ENCODE peak calls at places on chromosomes 11 and 22, in seven cellular contexts. N is effector memory CD8-positive, alpha-beta T cell; V is cardiac fibroblast; F is thoracic aorta; L is NCI-H1694 treated with DMSO at 0.1 percent for 48 hours; K is BJ; P is OCI-LY7. Z is an unnamed sample.

GRCh38 chr11:19962795-19963163 is 197.5 kb downstream of the DBX1 start:
- DNase-seq in P (no peak), V (peak; percentile 70), N (no peak), F (no peak), K (peak; percentile 60), L (no peak), Z (peak; percentile 65)

GRCh38 chr11:17515443-17516176 is 28.6 kb downstream of the USH1C start:
- DNase-seq in F (no peak), L (no peak), P (no peak), N (no peak), K (no peak), V (no peak), Z (no peak)

GRCh38 chr22:36510966-36511881 is 4.4 kb upstream of the FOXRED2 start:
- DNase-seq in N (no peak), K (no peak), F (no peak), L (peak; percentile 4), V (peak; percentile 67), P (peak; percentile 59), Z (peak; percentile 65)

GRCh38 chr11:61764606-61765260 is 12.3 kb downstream of the MYRF start:
- DNase-seq in K (no peak), L (no peak), P (no peak), V (no peak), F (no peak), N (no peak), Z (no peak)

GRCh38 chr11:118928870-118929495 is 3.3 kb upstream of the BCL9L start:
- DNase-seq in F (no peak), K (no peak), N (no peak), L (no peak), V (peak; percentile 56), P (peak; percentile 59), Z (peak; percentile 85)

GRCh38 chr11:575324-575995 is 810 bp upstream of the PHRF1 start:
- DNase-seq in N (no peak), V (no peak), P (peak; percentile 78), L (peak; percentile 60), F (no peak), K (no peak), Z (no peak)

GRCh38 chr11:27563201-27563600 is 56.6 kb upstream of the LIN7C start:
- DNase-seq in N (no peak), P (no peak), L (no peak), F (no peak), V (peak; percentile 68), K (no peak), Z (peak; percentile 47)

GRCh38 chr22:33192156-33192555 is 134.0 kb upstream of the SYN3 start:
- DNase-seq in V (no peak), P (peak; percentile 96), L (no peak), N (no peak), K (no peak), F (no peak), Z (no peak)

GRCh38 chr22:50014655-50015401 is 2.3 kb upstream of the IL17REL start:
- DNase-seq in P (no peak), L (no peak), F (no peak), V (no peak), K (no peak), N (no peak), Z (no peak)

GRCh38 chr22:31296258-31296657 is 4.0 kb upstream of the PIK3IP1 start:
- DNase-seq in N (no peak), V (peak; percentile 82), F (no peak), K (no peak), L (no peak), P (no peak), Z (peak; percentile 60)

GRCh38 chr11:19790831-19791552 is 78.4 kb downstream of the NAV2 start:
- DNase-seq in K (no peak), N (no peak), F (no peak), V (no peak), L (no peak), P (peak; percentile 32), Z (no peak)

GRCh38 chr11:20762980-20763379 is 93.6 kb downstream of the NELL1 start:
- DNase-seq in V (no peak), L (no peak), N (no peak), P (no peak), K (no peak), F (no peak), Z (no peak)

GRCh38 chr22:44884968-44885805 is 124.6 kb downstream of the PHF21B start:
- DNase-seq in V (no peak), K (no peak), N (no peak), L (no peak), F (no peak), P (no peak), Z (no peak)

Z was measured in GM03348.